ENCODE peak calls at places on chromosomes 13 and 19, in nine cellular contexts. H, L, P, S, E, F, R, J and X are unnamed samples.

GRCh38 chr19:15629003-15629880 is 11.5 kb upstream of the CYP4F3 start:
- DNase-seq in R (peak; percentile 88), E (peak; percentile 80), H (peak; percentile 81), L (peak; percentile 55), S (peak; percentile 80), F (peak; percentile 83), J (peak; percentile 64), P (peak; percentile 92), X (peak; percentile 93)

GRCh38 chr13:63206431-63206830 is 1790.8 kb upstream of the PCDH20 start:
- DNase-seq in S (no peak), L (no peak), R (no peak), F (no peak), P (no peak), H (no peak), J (no peak), E (no peak), X (no peak)

GRCh38 chr19:11261902-11262839 is at the start of gene DOCK6:
- DNase-seq in H (no peak), P (peak; percentile 69), E (peak; percentile 32), L (no peak), S (no peak), R (peak; percentile 29), J (no peak), F (no peak), X (peak; percentile 79)

GRCh38 chr19:53903055-53903680 is 5.9 kb upstream of the CACNG7 start:
- DNase-seq in P (no peak), J (peak; percentile 57), R (peak; percentile 45), E (no peak), F (peak; percentile 20), H (peak; percentile 57), S (peak; percentile 46), L (peak; percentile 52), X (peak; percentile 90)

GRCh38 chr19:46859637-46860124 is 1.1 kb upstream of the ARHGAP35 start:
- DNase-seq in E (peak; percentile 86), R (peak; percentile 73), P (peak; percentile 62), S (no peak), H (no peak), F (no peak), J (no peak), L (peak; percentile 87), X (no peak)

GRCh38 chr19:15431396-15432017 is 12.7 kb upstream of the AKAP8L start:
- DNase-seq in F (no peak), E (no peak), L (no peak), R (no peak), S (no peak), J (no peak), H (no peak), P (no peak), X (no peak)

GRCh38 chr19:14536926-14537692 is 7.7 kb downstream of the TECR start:
- DNase-seq in E (peak; percentile 57), F (no peak), R (peak; percentile 80), P (peak; percentile 90), H (peak; percentile 25), J (peak; percentile 81), L (no peak), S (no peak), X (peak; percentile 98)

GRCh38 chr19:54266133-54266532 is 9.1 kb upstream of the LILRB5 start:
- DNase-seq in E (peak; percentile 76), S (peak; percentile 40), P (peak; percentile 79), H (peak; percentile 42), L (peak; percentile 69), F (peak; percentile 43), R (peak; percentile 91), J (peak; percentile 40), X (peak; percentile 97)

GRCh38 chr19:10419646-10420443 is 493 bp upstream of the PDE4A start:
- DNase-seq in E (peak; percentile 98), H (peak; percentile 49), R (peak; percentile 30), S (peak; percentile 58), P (no peak), L (no peak), J (peak; percentile 51), F (no peak), X (peak; percentile 98)

GRCh38 chr13:99316657-99317244 is 9.6 kb upstream of the GPR183 start:
- DNase-seq in S (no peak), L (no peak), J (no peak), E (no peak), F (no peak), P (no peak), R (no peak), H (no peak), X (no peak)

GRCh38 chr19:2051771-2052704 is 994 bp upstream of the MKNK2 start:
- DNase-seq in S (peak; percentile 56), J (no peak), L (no peak), H (peak; percentile 57), E (no peak), P (peak; percentile 73), R (no peak), F (peak; percentile 48), X (no peak)

GRCh38 chr13:60627071-60627686 is 230.2 kb downstream of the TDRD3 start:
- DNase-seq in H (no peak), S (no peak), E (peak; percentile 64), L (peak; percentile 29), J (no peak), R (peak; percentile 53), P (no peak), F (no peak), X (peak; percentile 91)

GRCh38 chr19:3034845-3035541 is 5.9 kb upstream of the TLE2 start:
- DNase-seq in R (no peak), F (peak; percentile 53), H (no peak), P (peak; percentile 64), E (peak; percentile 34), L (no peak), S (no peak), J (peak; percentile 56), X (no peak)

GRCh38 chr19:16143399-16144215 is at the start of gene HSH2D:
- DNase-seq in R (no peak), L (peak; percentile 45), H (peak; percentile 77), E (no peak), S (peak; percentile 81), F (peak; percentile 65), P (peak; percentile 96), J (peak; percentile 78), X (peak; percentile 87)

GRCh38 chr13:48116808-48117207 is 21.9 kb upstream of the MED4 start:
- DNase-seq in P (no peak), R (no peak), F (no peak), L (no peak), E (no peak), J (no peak), H (no peak), S (no peak), X (no peak)

GRCh38 chr13:44404261-44405139 is 30.9 kb downstream of the SERP2 start:
- DNase-seq in R (no peak), S (no peak), J (no peak), F (no peak), H (no peak), E (no peak), L (peak; percentile 93), P (peak; percentile 38), X (peak; percentile 75)

GRCh38 chr13:110716235-110716505 is 2.7 kb downstream of the ING1 start:
- DNase-seq in E (no peak), L (peak; percentile 24), R (peak; percentile 38), J (peak; percentile 16), F (no peak), S (no peak), H (peak; percentile 14), P (peak; percentile 69), X (no peak)

GRCh38 chr19:55550321-55550650 is 4.9 kb upstream of the SBK3 start:
- DNase-seq in J (no peak), H (no peak), S (no peak), E (no peak), L (no peak), F (no peak), R (no peak), P (no peak), X (no peak)

GRCh38 chr13:91045351-91046034 is 302.0 kb upstream of the MIR17HG start:
- DNase-seq in P (no peak), H (no peak), E (no peak), S (no peak), F (no peak), R (no peak), L (no peak), J (no peak), X (no peak)

GRCh38 chr13:89239361-89240127 is 1568.4 kb downstream of the SLITRK5 start:
- DNase-seq in J (peak; percentile 28), H (no peak), E (no peak), F (no peak), P (no peak), S (no peak), L (no peak), R (no peak), X (no peak)

GRCh38 chr13:108961542-108962125 is 332.2 kb downstream of the MYO16 start:
- DNase-seq in R (no peak), L (peak; percentile 43), F (peak; percentile 2), E (no peak), P (no peak), S (peak; percentile 60), J (peak; percentile 50), H (peak; percentile 55), X (no peak)

GRCh38 chr13:29294869-29295268 is 300.6 kb downstream of the SLC7A1 start:
- DNase-seq in F (no peak), P (no peak), E (no peak), J (no peak), L (no peak), H (no peak), S (no peak), R (no peak), X (no peak)

GRCh38 chr13:29292045-29292444 is 303.4 kb downstream of the SLC7A1 start:
- DNase-seq in S (no peak), P (no peak), H (no peak), E (no peak), F (no peak), L (no peak), R (no peak), J (no peak), X (peak; percentile 65)
- H3K4me3 ChIP-seq in S (no peak overlapping the region), P (no peak overlapping the region), H (no peak overlapping the region), E (no peak overlapping the region), F (no peak overlapping the region), L (no peak overlapping the region), R (no peak overlapping the region), J (no peak overlapping the region), X (no peak overlapping the region)

DNA sequence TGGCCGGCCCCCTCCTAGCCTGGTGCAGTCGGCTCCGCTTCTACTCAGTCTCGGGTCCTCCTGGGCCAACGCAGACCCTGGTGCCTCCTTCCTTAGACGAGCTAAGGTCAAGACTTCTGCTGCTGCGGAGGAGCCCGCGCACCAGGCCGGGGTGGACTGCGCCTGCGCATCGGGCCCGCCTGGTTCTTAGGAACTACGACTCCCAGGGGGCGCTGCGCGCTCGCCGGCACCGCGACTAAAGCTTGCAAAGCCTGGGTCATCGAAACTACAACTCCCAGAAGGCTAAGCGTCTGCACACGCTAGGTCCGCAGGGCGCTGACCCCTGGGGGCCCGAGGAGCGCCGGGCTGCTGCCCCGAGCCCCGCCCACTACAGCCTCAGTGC is at the start of gene ZNF835:
- DNase-seq in F (peak; percentile 55), L (no peak), H (peak; percentile 77), R (peak; percentile 98), P (peak; percentile 87), J (no peak), S (peak; percentile 80), E (no peak), X (peak; percentile 53)
- H3K9me3 ChIP-seq in F (no peaks in the 10 kb centered on the region), L (no peaks in the 10 kb centered on the region), H (peaks cover 4% of the 10 kb centered on the region), R (no peaks in the 10 kb centered on the region), P (no peaks in the 10 kb centered on the region), J (peaks cover 40% of the 10 kb centered on the region), S (peaks cover 17% of the 10 kb centered on the region), E (no peaks in the 10 kb centered on the region), X (peaks cover 17% of the 10 kb centered on the region)

GRCh38 chr19:41376998-41377365 is 649 bp downstream of the TMEM91 start:
- DNase-seq in J (no peak), P (no peak), S (no peak), R (no peak), L (no peak), E (no peak), H (no peak), F (no peak), X (no peak)
- H3K4me3 ChIP-seq in J (peak overlapping the region; percentile 71), P (peak overlapping the region; percentile 70), S (peak overlapping the region; percentile 62), R (peak overlapping the region; percentile 64), L (peak overlapping the region; percentile 81), E (peak overlapping the region; percentile 58), H (peak overlapping the region; percentile 57), F (peak overlapping the region; percentile 64), X (peak overlapping the region; percentile 81)

GRCh38 chr19:28669804-28670203 is 543.1 kb downstream of the UQCRFS1 start:
- DNase-seq in F (no peak), P (no peak), L (no peak), E (no peak), H (no peak), R (no peak), S (no peak), J (no peak), X (no peak)
- H3K9me3 ChIP-seq in F (peaks cover 3% of the 10 kb centered on the region), P (peaks cover 10% of the 10 kb centered on the region), L (peaks cover 96% of the 10 kb centered on the region), E (no peaks in the 10 kb centered on the region), H (peaks cover 4% of the 10 kb centered on the region), R (no peaks in the 10 kb centered on the region), S (peaks cover 12% of the 10 kb centered on the region), J (peaks cover 14% of the 10 kb centered on the region), X (peaks cover 28% of the 10 kb centered on the region)